ENCODE peak calls at places on chromosome 6, in eight cellular contexts. S is GM12865, W is heart right ventricle, T is brain microvascular endothelial cell, F is fibroblast of pulmonary artery, A is neural crest cell, R is pancreas, O is uterus. E is an unnamed sample.
A peak's percentile ranks its signal among the peaks of the same experiment; 100 is the strongest.

GRCh38 chr6:137749595-137750215 is 117.4 kb upstream of the TNFAIP3 start:
- DNase-seq in S (no peak), W (no peak), T (no peak), F (peak; percentile 76), A (no peak), R (no peak), O (no peak), E (no peak)

GRCh38 chr6:108576724-108577123 is 16.0 kb downstream of the FOXO3 start:
- DNase-seq in S (no peak), W (no peak), T (no peak), F (peak; percentile 65), A (no peak), R (no peak), O (no peak), E (no peak)

GRCh38 chr6:128515550-128516513 is 4.6 kb downstream of the PTPRK start:
- DNase-seq in S (no peak), W (no peak), T (no peak), F (peak; percentile 61), A (no peak), R (no peak), O (no peak), E (no peak)

GRCh38 chr6:153852481-153852880 is 186.6 kb upstream of the OPRM1 start:
- DNase-seq in S (no peak), W (no peak), T (no peak), F (no peak), A (no peak), R (no peak), O (no peak), E (no peak)

GRCh38 chr6:17705428-17705777 is 1.3 kb downstream of the NUP153 start:
- DNase-seq in S (peak; percentile 69), W (no peak), T (peak; percentile 70), F (peak; percentile 84), A (no peak), R (no peak), O (peak; percentile 56), E (peak; percentile 51)

GRCh38 chr6:43762410-43762768 is 7.6 kb upstream of the VEGFA start:
- DNase-seq in S (no peak), W (no peak), T (no peak), F (no peak), A (no peak), R (no peak), O (no peak), E (no peak)

GRCh38 chr6:143896096-143896880 is 32.0 kb downstream of the ZC2HC1B start:
- DNase-seq in S (no peak), W (no peak), T (no peak), F (peak; percentile 3), A (no peak), R (no peak), O (no peak), E (no peak)

GRCh38 chr6:15484115-15484514 is 178.7 kb downstream of the DTNBP1 start:
- DNase-seq in S (no peak), W (no peak), T (no peak), F (no peak), A (no peak), R (no peak), O (no peak), E (no peak)

GRCh38 chr6:46925563-46926253 is 4.0 kb upstream of the ADGRF5 start:
- DNase-seq in S (no peak), W (no peak), T (peak; percentile 89), F (peak; percentile 93), A (no peak), R (no peak), O (peak; percentile 25), E (no peak)

GRCh38 chr6:52183131-52183530 is 3.0 kb upstream of the IL17A start:
- DNase-seq in S (no peak), W (no peak), T (no peak), F (no peak), A (no peak), R (no peak), O (no peak), E (no peak)

GRCh38 chr6:169085466-169085865 is 168.2 kb downstream of the THBS2 start:
- DNase-seq in S (no peak), W (no peak), T (no peak), F (no peak), A (no peak), R (no peak), O (no peak), E (no peak)

GRCh38 chr6:135311446-135312200 is 130.5 kb downstream of the MYB start:
- DNase-seq in S (no peak), W (no peak), T (no peak), F (no peak), A (no peak), R (no peak), O (no peak), E (no peak)

GRCh38 chr6:16723833-16724232 is 37.4 kb downstream of the ATXN1 start:
- DNase-seq in S (no peak), W (no peak), T (peak; percentile 92), F (peak; percentile 95), A (no peak), R (no peak), O (no peak), E (no peak)

GRCh38 chr6:20856681-20857288 is 322.5 kb downstream of the CDKAL1 start:
- DNase-seq in S (no peak), W (no peak), T (no peak), F (no peak), A (no peak), R (no peak), O (no peak), E (no peak)

GRCh38 chr6:94184666-94185464 is 765.5 kb upstream of the EPHA7 start:
- DNase-seq in S (no peak), W (no peak), T (no peak), F (no peak), A (no peak), R (no peak), O (no peak), E (no peak)
- TF ChIP-seq CTCF in S (no peak), W (no peak), T (no peak), F (no peak), A (no peak), R (no peak), O (no peak), E (no peak)

GRCh38 chr6:34349226-34349625 is 43.2 kb downstream of the NUDT3 start:
- DNase-seq in S (no peak), W (no peak), T (no peak), F (no peak), A (no peak), R (no peak), O (no peak), E (no peak)

GRCh38 chr6:34346175-34347119 is 46.0 kb downstream of the NUDT3 start:
- DNase-seq in S (peak; percentile 37), W (no peak), T (no peak), F (no peak), A (no peak), R (no peak), O (no peak), E (peak; percentile 58)

GRCh38 chr6:34350100-34350936 is 42.2 kb downstream of the NUDT3 start:
- DNase-seq in S (no peak), W (no peak), T (no peak), F (no peak), A (no peak), R (no peak), O (no peak), E (no peak)

GRCh38 chr6:34344314-34344713 is 48.2 kb downstream of the NUDT3 start:
- DNase-seq in S (no peak), W (no peak), T (no peak), F (no peak), A (no peak), R (no peak), O (no peak), E (no peak)

GRCh38 chr6:34347303-34347702 is 45.2 kb downstream of the NUDT3 start:
- DNase-seq in S (no peak), W (no peak), T (no peak), F (no peak), A (no peak), R (no peak), O (no peak), E (peak; percentile 20)
- TF ChIP-seq CTCF in S (no peak), W (no peak), T (no peak), F (no peak), A (no peak), R (no peak), O (no peak), E (no peak)

GRCh38 chr6:165042912-165043311 is 266.5 kb downstream of the C6orf118 start:
- DNase-seq in S (peak; percentile 3), W (no peak), T (no peak), F (no peak), A (no peak), R (no peak), O (no peak), E (no peak)

GRCh38 chr6:165047952-165048351 is 261.5 kb downstream of the C6orf118 start:
- DNase-seq in S (no peak), W (no peak), T (no peak), F (no peak), A (no peak), R (no peak), O (no peak), E (no peak)

GRCh38 chr6:165049362-165049761 is 260.0 kb downstream of the C6orf118 start:
- DNase-seq in S (peak; percentile 52), W (no peak), T (no peak), F (peak; percentile 30), A (peak; percentile 51), R (no peak), O (no peak), E (no peak)

DNA sequence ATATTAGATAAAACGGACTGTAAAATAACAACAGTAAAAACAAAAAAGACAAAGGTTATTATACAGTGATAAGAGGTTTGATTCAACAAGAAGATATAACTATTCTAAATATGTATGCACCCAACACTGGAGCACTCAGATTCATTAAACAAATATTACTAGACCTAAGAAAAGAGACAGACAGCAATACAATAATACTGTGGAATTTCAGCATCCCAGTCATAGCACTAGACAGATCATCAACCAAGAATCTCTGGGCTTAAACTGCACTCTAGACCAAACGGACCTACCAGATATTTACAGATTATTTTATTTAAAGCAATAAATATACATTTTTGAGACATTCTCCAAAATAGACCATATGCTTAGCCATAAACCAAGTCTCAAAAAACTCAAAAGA is 263.8 kb downstream of the C6orf118 start:
- DNase-seq in S (no peak), W (no peak), T (no peak), F (no peak), A (no peak), R (no peak), O (no peak), E (no peak)
- TF ChIP-seq CTCF in S (no peak), W (no peak), T (no peak), F (no peak), A (no peak), R (no peak), O (no peak), E (no peak)

DNA sequence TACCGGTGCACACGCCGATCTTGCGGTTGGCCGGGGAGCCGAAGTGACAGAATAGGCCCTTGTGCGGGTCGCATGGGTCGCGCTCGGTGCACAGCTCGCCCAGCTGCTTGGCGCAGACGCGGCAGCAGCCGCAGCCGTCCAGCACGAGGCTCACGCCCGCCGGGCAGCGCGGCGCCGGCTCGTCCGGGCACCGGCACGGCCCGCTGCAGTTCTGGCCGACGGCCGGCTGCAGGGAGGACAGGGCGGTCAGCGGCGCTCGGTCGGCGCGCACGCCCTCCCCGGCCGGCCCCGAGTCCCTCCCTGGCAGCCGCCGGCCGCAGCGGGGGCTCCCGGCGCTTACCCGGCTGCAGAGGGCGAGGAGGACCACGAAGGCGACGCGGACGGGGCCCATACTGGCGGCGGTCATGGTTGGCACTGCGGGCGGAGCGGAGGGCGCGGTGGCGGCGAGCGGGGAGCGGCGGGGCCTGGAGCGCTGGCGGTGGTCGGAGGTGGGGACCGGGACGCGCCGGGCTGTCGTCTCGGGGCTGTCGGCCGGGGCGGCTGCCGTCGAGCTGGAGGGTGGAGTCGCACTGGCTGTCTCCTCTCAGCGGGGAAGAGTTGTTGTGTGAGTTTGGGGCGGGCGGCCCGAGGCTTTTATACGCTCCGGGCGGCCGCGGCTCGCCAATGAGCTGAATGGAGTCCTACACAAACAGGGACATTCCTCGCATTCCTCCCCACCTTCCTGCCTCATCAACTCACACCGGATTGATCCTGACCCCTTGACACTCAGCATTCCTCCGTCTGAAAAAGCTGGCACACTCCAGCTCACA is at the start of gene CCN2:
- DNase-seq in S (no peak), W (peak; percentile 80), T (peak; percentile 99), F (peak; percentile 100), A (peak; percentile 78), R (peak; percentile 84), O (peak; percentile 86), E (peak; percentile 36)
- TF ChIP-seq CTCF in S (no peak), W (no peak), T (no peak), F (no peak), A (peak; percentile 45), R (no peak), O (no peak), E (no peak)